ENCODE peak calls at places on chromosomes 11 and 22, in eight cellular contexts. K, O, D, S, E, V, J and N are unnamed samples.
A peak's percentile ranks its signal among the peaks of the same experiment; 100 is the strongest.

GRCh38 chr11:215581-216037 is 8.1 kb downstream of the RIC8A start:
- DNase-seq in D (no peak), E (no peak), S (peak; percentile 34), V (no peak), J (no peak), K (no peak), O (peak; percentile 18), N (no peak)

GRCh38 chr11:110518809-110519514 is 89.2 kb downstream of the FDX1 start:
- DNase-seq in E (no peak), O (no peak), V (no peak), S (no peak), D (peak; percentile 70), K (no peak), J (no peak), N (peak; percentile 52)

GRCh38 chr11:1870721-1871466 is 18.0 kb downstream of the LSP1 start:
- DNase-seq in V (no peak), J (no peak), S (peak; percentile 65), D (no peak), K (no peak), O (peak; percentile 81), E (no peak), N (peak; percentile 25)

GRCh38 chr11:106714179-106714578 is 304.1 kb downstream of the GUCY1A2 start:
- DNase-seq in E (no peak), D (peak; percentile 24), S (no peak), J (no peak), O (no peak), V (peak; percentile 63), K (peak; percentile 34), N (no peak)

GRCh38 chr22:26667140-26667539 is 9.8 kb downstream of the MIAT start:
- DNase-seq in S (no peak), E (no peak), J (no peak), K (no peak), D (no peak), V (no peak), O (no peak), N (no peak)

GRCh38 chr22:50696251-50696798 is 23.7 kb downstream of the SHANK3 start:
- DNase-seq in O (no peak), V (no peak), S (peak; percentile 40), J (no peak), K (no peak), E (no peak), D (no peak), N (no peak)

GRCh38 chr11:96015911-96016565 is 92.1 kb upstream of the MTMR2 start:
- DNase-seq in J (no peak), S (no peak), E (no peak), V (no peak), O (no peak), K (no peak), D (no peak), N (no peak)

GRCh38 chr11:67270256-67271211 is 4.3 kb downstream of the GRK2 start:
- DNase-seq in E (no peak), D (no peak), O (no peak), V (no peak), J (peak; percentile 27), K (no peak), S (peak; percentile 71), N (no peak)

GRCh38 chr11:33507356-33507755 is 193.3 kb downstream of the C11orf91 start:
- DNase-seq in S (no peak), D (no peak), O (no peak), K (no peak), E (no peak), V (no peak), J (peak; percentile 6), N (no peak)

GRCh38 chr22:49193348-49193747 is 634.3 kb downstream of the BRD1 start:
- DNase-seq in E (no peak), J (no peak), O (no peak), D (no peak), V (no peak), S (no peak), K (no peak), N (no peak)

GRCh38 chr11:66289548-66290331 is 797 bp upstream of the YIF1A start:
- DNase-seq in O (peak; percentile 83), S (no peak), V (no peak), K (peak; percentile 72), E (no peak), J (no peak), D (no peak), N (no peak)

GRCh38 chr11:1699771-1700170 is 2.8 kb downstream of the KRTAP5-6 start:
- DNase-seq in O (no peak), S (no peak), V (no peak), E (no peak), D (no peak), K (no peak), J (no peak), N (no peak)

GRCh38 chr11:122779047-122779629 is 59.2 kb upstream of the CRTAM start:
- DNase-seq in D (peak; percentile 34), O (no peak), S (no peak), K (no peak), J (no peak), E (no peak), V (no peak), N (no peak)

DNA sequence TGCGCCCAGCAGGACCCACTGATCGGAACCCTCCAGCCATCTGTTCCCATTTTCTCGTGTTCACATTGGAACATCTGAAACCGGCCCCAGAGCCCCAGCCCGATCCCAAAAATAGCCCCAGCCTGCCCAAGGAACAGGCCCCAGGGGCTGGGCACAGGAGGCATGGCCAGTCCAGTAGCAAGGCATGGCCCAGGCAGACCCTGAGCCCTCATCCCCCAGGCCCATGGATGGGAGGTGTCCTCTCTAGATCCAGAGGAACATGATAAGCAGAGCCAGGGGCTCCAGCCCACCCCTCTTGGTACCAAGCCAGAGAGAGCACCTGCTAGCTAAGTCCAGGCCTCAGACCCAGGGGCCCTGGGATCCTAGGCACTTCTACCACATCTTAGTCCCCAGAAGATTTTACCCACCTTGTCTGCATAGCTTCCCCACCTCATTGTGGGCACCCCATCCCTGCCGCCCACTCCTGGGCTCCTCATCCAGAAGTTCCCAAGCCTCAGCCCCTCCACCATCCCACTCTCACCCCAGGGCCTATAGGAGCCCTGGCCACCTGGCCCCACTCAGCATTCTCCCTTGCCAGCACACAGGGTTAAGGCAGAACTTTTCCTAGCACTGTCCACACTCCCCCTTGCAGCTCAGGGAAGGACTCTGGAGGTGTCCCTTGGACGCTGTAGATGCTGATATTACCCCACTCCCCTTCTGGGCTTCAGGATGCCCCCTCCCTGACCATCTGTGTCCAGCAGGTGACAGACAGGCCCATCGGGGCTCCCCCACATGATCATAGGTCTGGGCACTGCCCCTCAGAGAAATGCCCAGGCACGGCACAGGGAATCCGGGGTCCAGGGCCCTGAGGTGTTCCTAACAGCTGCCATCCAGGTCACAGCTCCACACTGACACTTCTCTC is 9.5 kb downstream of the BCL9L start:
- DNase-seq in J (no peak), S (peak; percentile 67), O (peak; percentile 37), D (no peak), K (no peak), V (no peak), E (no peak), N (no peak)
- H3K4me3 ChIP-seq in J (no peak overlapping the region), S (no peak overlapping the region), O (no peak overlapping the region), D (peak overlapping the region; percentile 8), K (peak overlapping the region; percentile 20), V (no peak overlapping the region), E (no peak overlapping the region), N (peak overlapping the region; percentile 51)

GRCh38 chr22:47164514-47165337 is 402.3 kb downstream of the TBC1D22A start:
- DNase-seq in J (peak; percentile 59), V (no peak), O (peak; percentile 9), D (no peak), E (no peak), S (peak; percentile 40), K (no peak), N (no peak)
- TF ChIP-seq CTCF in J (no peak), V (no peak), O (no peak), D (no peak), E (no peak), S (no peak), K (no peak), N (no peak)

DNA sequence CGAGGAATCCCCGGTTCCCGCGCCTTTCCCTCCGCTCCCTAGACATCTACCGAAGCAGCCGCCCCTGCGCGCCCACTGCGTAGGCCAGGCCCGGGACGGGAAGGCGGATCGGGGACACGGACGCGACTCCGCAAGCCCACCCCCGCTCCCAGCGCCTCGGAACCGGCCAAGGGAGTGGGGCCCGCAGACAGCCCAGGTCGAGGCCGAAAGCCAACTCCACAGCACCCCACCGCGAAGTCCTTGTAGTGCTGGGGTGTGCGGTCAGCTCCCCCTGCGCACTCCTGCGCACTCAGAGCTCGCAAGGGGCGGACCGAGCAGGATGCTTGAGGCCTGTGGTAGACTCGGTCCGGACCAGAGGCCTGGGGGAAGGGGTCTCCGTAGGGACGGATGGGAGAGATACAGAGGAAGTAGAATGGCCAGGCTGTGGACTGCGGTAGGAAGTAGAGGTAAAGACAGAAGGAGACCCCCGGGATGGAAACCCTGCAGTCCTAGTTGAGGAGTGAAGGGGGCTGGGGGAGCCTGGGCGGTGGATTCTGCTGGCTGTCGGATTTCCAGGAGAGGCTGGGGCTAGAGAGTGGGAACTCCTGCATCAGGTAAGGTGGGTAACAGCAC is 547 bp upstream of the SCARF2 start:
- DNase-seq in D (peak; percentile 75), J (no peak), V (peak; percentile 45), O (no peak), E (no peak), S (peak; percentile 80), K (no peak), N (peak; percentile 44)
- H3K4me3 ChIP-seq in D (peak overlapping the region; percentile 75), J (peak overlapping the region; percentile 33), V (peak overlapping the region; percentile 90), O (no peak overlapping the region), E (no peak overlapping the region), S (peak overlapping the region; percentile 61), K (peak overlapping the region; percentile 75), N (peak overlapping the region; percentile 91)

GRCh38 chr11:77092382-77092781 is 10.3 kb upstream of the OMP start:
- DNase-seq in K (no peak), E (no peak), J (no peak), V (no peak), S (peak; percentile 62), D (no peak), O (no peak), N (no peak)

GRCh38 chr11:77093056-77093891 is 9.4 kb upstream of the OMP start:
- DNase-seq in E (no peak), D (no peak), O (no peak), K (no peak), J (no peak), V (no peak), S (peak; percentile 61), N (no peak)

GRCh38 chr11:77090373-77091111 is 12.1 kb upstream of the OMP start:
- DNase-seq in S (peak; percentile 63), V (no peak), E (no peak), D (no peak), K (no peak), J (no peak), O (no peak), N (no peak)

GRCh38 chr11:77090046-77090372 is 12.6 kb upstream of the OMP start:
- DNase-seq in D (no peak), V (no peak), E (no peak), O (no peak), K (no peak), J (no peak), S (peak; percentile 50), N (no peak)

DNA sequence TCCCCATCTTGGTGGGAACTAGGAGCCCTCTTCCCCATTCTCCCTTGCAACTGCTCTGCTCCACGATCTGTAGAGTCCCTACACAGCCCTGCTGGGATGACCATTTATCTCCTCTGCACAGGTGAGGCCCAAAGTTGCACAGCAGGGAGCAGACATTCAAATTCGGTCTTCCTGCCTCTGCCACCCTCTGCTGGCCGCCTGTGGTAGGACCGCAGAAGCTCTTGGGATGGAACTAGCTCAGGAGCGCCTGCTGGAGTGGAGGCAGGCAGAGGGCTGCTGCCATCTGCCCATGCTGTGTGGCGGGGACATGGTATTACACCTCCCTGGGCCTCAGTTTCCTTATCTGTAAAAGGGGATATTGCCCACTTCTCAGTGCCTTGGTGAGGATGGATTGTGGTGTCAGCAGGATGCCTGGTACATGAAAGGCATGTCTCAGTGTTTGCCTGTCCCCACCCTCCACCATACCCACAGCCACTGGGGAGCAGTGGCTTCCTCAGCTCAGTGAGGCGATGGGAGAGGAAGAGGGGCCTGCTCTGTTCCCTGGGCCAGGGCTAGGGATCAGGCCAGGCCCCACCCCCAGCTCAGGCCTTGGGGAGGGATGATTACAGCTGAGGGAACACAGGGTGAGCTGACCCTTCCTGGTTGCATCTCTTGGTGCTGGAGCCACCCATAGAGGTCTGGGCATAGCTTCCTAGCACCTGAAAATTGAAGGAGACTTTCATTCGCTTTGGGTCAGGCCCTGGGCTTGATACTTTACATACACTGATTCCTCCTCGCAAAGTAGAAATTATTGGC is 11.3 kb upstream of the OMP start:
- DNase-seq in O (peak; percentile 91), K (no peak), S (peak; percentile 91), D (peak; percentile 82), E (peak; percentile 68), J (peak; percentile 73), V (peak; percentile 65), N (peak; percentile 74)
- TF ChIP-seq CTCF in O (peak; percentile 89), K (peak; percentile 96), S (peak; percentile 97), D (peak; percentile 94), E (peak; percentile 95), J (peak; percentile 91), V (peak; percentile 96), N (peak; percentile 94)